ENCODE peak calls at places on chromosome 11, in six cellular contexts. J, T, Q, E, F and U are unnamed samples.

GRCh38 chr11:86174101-86175046 is 70.2 kb upstream of the EED start:
- DNase-seq in E (peak), F (no peak), T (peak), J (no peak), Q (no peak), U (no peak)

GRCh38 chr11:86595401-86595800 is 77.0 kb downstream of the ME3 start:
- DNase-seq in T (no peak), E (no peak), F (no peak), J (no peak), Q (no peak), U (no peak)

GRCh38 chr11:121553367-121553766 is 100.6 kb upstream of the SORL1-AS1 start:
- DNase-seq in J (no peak), E (peak), F (no peak), Q (no peak), T (no peak), U (no peak)

GRCh38 chr11:116267146-116267545 is 505.6 kb downstream of the BUD13 start:
- DNase-seq in F (no peak), E (no peak), Q (no peak), J (no peak), T (no peak), U (no peak)

GRCh38 chr11:121241300-121242176 is 51.0 kb upstream of the SC5D start:
- DNase-seq in T (peak), E (no peak), Q (no peak), J (no peak), F (no peak), U (no peak)

GRCh38 chr11:2860636-2861035 is 24.9 kb downstream of the CDKN1C start:
- DNase-seq in E (peak), Q (no peak), T (no peak), J (no peak), F (no peak), U (no peak)

GRCh38 chr11:19919050-19919561 is 206.5 kb downstream of the NAV2 start:
- DNase-seq in E (peak), Q (no peak), J (no peak), F (no peak), T (no peak), U (no peak)

GRCh38 chr11:44189986-44190882 is 94.8 kb downstream of the EXT2 start:
- DNase-seq in T (no peak), J (no peak), E (no peak), Q (no peak), F (no peak), U (no peak)

GRCh38 chr11:75072582-75072981 is 24.1 kb downstream of the OR2AT4 start:
- DNase-seq in Q (no peak), F (no peak), T (no peak), E (no peak), J (no peak), U (no peak)

GRCh38 chr11:33040127-33040861 is 922 bp downstream of the TCP11L1 start:
- DNase-seq in E (peak), F (peak), J (no peak), Q (no peak), T (peak), U (peak)

GRCh38 chr11:101126551-101127347 is 2.9 kb downstream of the PGR start:
- DNase-seq in Q (peak), F (no peak), T (no peak), J (no peak), E (no peak), U (no peak)

GRCh38 chr11:11661356-11662040 is 39.7 kb upstream of the GALNT18 start:
- DNase-seq in T (no peak), E (no peak), J (no peak), F (no peak), Q (no peak), U (no peak)

GRCh38 chr11:6733326-6734030 is 38.3 kb downstream of the OR2AG2 start:
- DNase-seq in J (no peak), E (no peak), F (no peak), T (no peak), Q (no peak), U (no peak)

GRCh38 chr11:19632435-19632834 is 80.2 kb upstream of the NAV2 start:
- DNase-seq in E (peak), J (peak), Q (no peak), T (peak), F (no peak), U (no peak)

GRCh38 chr11:71309181-71309580 is 56.8 kb upstream of the SHANK2 start:
- DNase-seq in J (no peak), T (no peak), E (no peak), Q (no peak), F (no peak), U (no peak)

GRCh38 chr11:60211206-60211605 is 28.3 kb upstream of the MS4A6A start:
- DNase-seq in Q (no peak), J (no peak), E (no peak), F (no peak), T (no peak), U (no peak)

GRCh38 chr11:19915808-19916207 is 203.2 kb downstream of the NAV2 start:
- DNase-seq in J (no peak), T (no peak), F (no peak), E (no peak), Q (no peak), U (no peak)

DNA sequence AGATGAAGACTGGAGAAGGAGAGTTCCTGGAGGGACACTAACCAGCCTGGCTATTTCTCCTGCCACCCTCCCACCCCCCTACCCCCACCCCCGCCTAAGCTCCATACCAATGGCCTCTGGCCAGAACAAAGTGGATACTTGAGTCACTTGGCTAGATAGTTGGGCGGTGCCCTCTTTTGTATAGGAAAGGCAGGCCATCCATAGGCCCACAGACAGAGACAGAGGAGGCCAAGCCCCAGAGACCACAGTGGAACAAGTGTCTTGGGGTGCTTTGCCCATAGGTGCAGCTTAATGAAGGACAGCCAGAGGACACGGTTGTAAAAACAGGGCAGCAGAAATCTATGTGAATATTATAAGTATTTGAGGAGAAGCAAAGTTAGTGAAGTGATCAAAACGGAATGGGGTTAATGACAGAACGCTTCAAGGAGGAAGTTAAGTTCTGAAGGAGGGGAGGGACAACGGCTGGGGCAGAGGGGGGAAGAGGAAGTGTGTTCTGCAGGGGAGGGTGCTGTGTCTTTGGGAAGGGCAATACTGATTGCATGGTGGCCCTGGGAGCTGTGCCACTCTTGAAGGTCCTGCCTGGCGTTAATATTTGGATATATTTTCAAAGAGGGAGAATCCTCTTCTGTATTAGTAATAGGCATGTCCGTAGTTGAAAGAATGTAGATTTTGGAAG is 32.7 kb downstream of the FLI1 start:
- DNase-seq in F (peak), E (no peak), Q (no peak), J (no peak), T (no peak), U (peak)
- H3K4me3 ChIP-seq in F (peak), E (no peak), Q (no peak), J (no peak), T (no peak), U (no peak)

GRCh38 chr11:17687946-17688670 is 31.3 kb upstream of the MYOD1 start:
- DNase-seq in Q (no peak), T (no peak), E (no peak), J (no peak), F (no peak), U (no peak)

GRCh38 chr11:17686185-17686980 is 33.0 kb upstream of the MYOD1 start:
- DNase-seq in Q (peak), J (no peak), T (peak), F (no peak), E (no peak), U (no peak)

GRCh38 chr11:17684550-17684949 is 34.8 kb upstream of the MYOD1 start:
- DNase-seq in T (no peak), J (no peak), F (no peak), E (no peak), Q (no peak), U (no peak)

GRCh38 chr11:17682848-17683247 is 36.5 kb upstream of the MYOD1 start:
- DNase-seq in T (no peak), F (no peak), E (no peak), J (no peak), Q (no peak), U (no peak)

DNA sequence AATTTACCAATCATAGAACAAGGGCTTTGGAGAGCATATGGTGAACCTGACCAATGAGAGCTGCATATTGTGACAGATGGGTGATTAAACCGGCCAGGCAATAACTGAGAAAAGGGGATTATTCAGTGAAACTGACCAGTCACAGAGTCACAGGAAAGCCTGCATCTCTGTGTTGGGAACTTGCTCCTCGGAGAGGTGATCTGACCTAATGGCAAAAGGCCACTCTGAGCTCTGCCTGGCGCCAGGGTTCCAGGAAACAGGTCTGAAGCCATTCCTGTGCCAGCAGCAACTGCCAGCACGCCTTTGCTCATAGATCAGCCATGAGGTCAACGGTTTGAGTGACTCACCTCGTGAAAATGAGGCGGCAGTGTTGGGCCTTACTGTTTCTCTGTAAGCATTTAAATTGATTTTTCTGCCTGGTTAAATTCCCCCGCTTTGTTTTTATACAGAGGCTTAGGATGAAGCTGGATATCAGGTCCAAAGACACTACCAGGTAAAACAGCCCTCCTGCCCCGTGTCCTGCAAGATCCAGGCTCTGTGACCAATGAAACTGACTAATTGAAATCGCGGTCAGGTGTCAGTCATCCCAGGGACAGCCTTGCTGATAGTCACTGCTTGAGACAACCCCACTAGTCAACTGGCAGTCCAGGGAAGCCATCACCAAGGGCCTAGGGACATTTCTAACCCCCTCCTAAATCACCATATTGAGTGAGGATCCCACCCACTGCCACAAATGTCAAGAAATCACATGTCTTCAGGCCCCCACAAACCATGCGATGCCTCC is 35.8 kb upstream of the MYOD1 start:
- DNase-seq in Q (no peak), F (no peak), J (no peak), T (no peak), E (peak), U (no peak)
- H2AFZ ChIP-seq in Q (no peak), F (no peak), J (no peak), T (peak), E (no peak), U (no peak)

GRCh38 chr11:17135934-17136683 is 58.6 kb upstream of the RPS13 start:
- DNase-seq in T (no peak), J (no peak), E (no peak), Q (no peak), F (no peak), U (no peak)
- H3K4me3 ChIP-seq in T (no peak), J (no peak), E (no peak), Q (no peak), F (no peak), U (no peak)

GRCh38 chr11:113395782-113396336 is 8.3 kb downstream of the ANKK1 start:
- DNase-seq in Q (no peak), T (no peak), F (no peak), J (no peak), E (no peak), U (no peak)
- H2AFZ ChIP-seq in Q (no peak), T (no peak), F (no peak), J (no peak), E (no peak), U (no peak)

GRCh38 chr11:63913866-63914830 is 2.8 kb downstream of the RCOR2 start:
- DNase-seq in E (no peak), Q (no peak), F (no peak), J (no peak), T (no peak), U (no peak)

GRCh38 chr11:63917685-63918523 is 940 bp upstream of the RCOR2 start:
- DNase-seq in Q (peak), T (peak), J (no peak), F (peak), E (no peak), U (peak)

GRCh38 chr11:63916837-63917684 is at the start of gene RCOR2:
- DNase-seq in J (no peak), T (peak), F (peak), Q (peak), E (peak), U (peak)

GRCh38 chr11:63914896-63915681 is 1.9 kb downstream of the RCOR2 start:
- DNase-seq in F (no peak), Q (no peak), E (no peak), T (peak), J (no peak), U (no peak)

DNA sequence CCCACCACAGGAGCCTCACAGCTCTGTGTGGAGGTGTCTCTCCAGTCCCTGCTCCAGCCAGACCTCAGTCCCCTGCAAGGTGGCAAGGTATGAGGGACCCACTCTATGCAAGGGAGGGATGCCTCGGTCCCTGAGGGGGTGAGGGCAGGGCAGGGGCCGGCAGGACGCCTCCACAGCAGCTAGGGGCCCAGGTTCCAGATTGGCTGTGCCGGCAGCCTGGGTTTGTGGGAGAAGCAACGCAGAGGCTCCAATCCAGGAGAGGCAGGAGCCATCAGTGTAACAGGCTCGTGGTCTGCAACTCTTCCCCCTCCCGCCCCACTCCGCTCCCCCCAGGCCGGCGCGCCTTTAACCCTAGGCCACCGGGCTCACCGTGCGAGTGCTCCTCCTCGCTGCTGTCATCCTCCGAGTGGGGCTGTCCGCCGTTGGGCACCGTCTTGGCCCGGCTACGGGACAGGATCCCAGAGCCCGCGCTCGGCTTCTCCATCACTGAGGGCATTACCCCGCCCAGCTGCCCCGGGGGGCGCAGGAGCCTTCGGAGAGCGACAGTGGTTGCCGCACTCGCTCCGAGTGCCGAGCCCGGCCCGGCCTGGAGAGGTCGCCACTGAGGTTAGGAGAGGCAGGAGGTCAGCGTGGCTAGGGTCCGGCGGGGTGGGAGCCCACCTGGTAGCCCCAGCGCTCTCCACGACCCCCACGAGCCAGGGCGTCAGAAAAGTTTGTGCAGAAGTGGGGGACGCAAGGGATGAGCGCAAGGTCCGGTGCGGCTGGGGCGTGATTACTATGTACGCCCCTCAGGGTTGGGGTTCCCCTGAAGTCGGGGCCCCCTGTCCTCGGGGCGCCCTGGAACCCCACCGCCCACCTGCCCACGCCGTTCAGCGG is 765 bp downstream of the RCOR2 start:
- DNase-seq in Q (no peak), J (no peak), F (peak), T (peak), E (no peak), U (no peak)
- H3K4me3 ChIP-seq in Q (peak), J (peak), F (peak), T (peak), E (peak), U (peak)